ENCODE peak calls at places on chromosomes 6 and 20, in four cellular contexts. C, G, K and U are unnamed samples.

GRCh38 chr6:43355862-43356590 is 13.4 kb downstream of the ZNF318 start:
- DNase-seq in G (no peak), C (no peak), K (no peak), U (no peak)

GRCh38 chr6:168815229-168815628 is 374.2 kb downstream of the SMOC2 start:
- DNase-seq in G (no peak), K (no peak), C (no peak), U (no peak)

GRCh38 chr6:20948531-20948930 is 414.3 kb downstream of the CDKAL1 start:
- DNase-seq in C (no peak), G (no peak), K (no peak), U (no peak)

GRCh38 chr20:1160991-1161390 is 23.8 kb downstream of the TMEM74B start:
- DNase-seq in K (no peak), G (no peak), C (no peak), U (no peak)

GRCh38 chr20:50575869-50576720 is 65.9 kb downstream of the PTPN1 start:
- DNase-seq in G (peak), C (peak), K (no peak), U (peak)

GRCh38 chr6:144335914-144336313 is 50.8 kb downstream of the UTRN start:
- DNase-seq in G (no peak), K (no peak), C (no peak), U (peak)

GRCh38 chr20:2387180-2387577 is 6.5 kb downstream of the TGM6 start:
- DNase-seq in C (no peak), G (no peak), K (no peak), U (peak)

GRCh38 chr20:36311854-36312723 is 6.0 kb downstream of the DLGAP4 start:
- DNase-seq in G (no peak), K (peak), C (no peak), U (no peak)

GRCh38 chr6:11363881-11364576 is 131.6 kb upstream of the NEDD9 start:
- DNase-seq in K (no peak), G (no peak), C (no peak), U (peak)

GRCh38 chr6:155187994-155188706 is 75.7 kb upstream of the CLDN20 start:
- DNase-seq in C (no peak), G (no peak), K (no peak), U (no peak)

GRCh38 chr6:106916891-106917290 is 57.6 kb downstream of the CD24 start:
- DNase-seq in K (no peak), C (no peak), G (no peak), U (no peak)

GRCh38 chr6:39214846-39215639 is 14.2 kb downstream of the KCNK5 start:
- DNase-seq in C (no peak), G (no peak), K (no peak), U (no peak)

GRCh38 chr20:58890454-58891075 is 38.0 kb downstream of the GNAS start:
- DNase-seq in C (peak), K (peak), G (peak), U (peak)

GRCh38 chr6:41779336-41779735 is 364 bp downstream of the FRS3 start:
- DNase-seq in C (no peak), G (no peak), K (no peak), U (no peak)

GRCh38 chr6:28371706-28372451 is 22.1 kb downstream of the ZKSCAN3 start:
- DNase-seq in C (no peak), G (no peak), K (no peak), U (no peak)

GRCh38 chr20:3354247-3354646 is 53.2 kb downstream of the DNAAF9 start:
- DNase-seq in K (no peak), G (no peak), C (no peak), U (no peak)

GRCh38 chr20:59515013-59515905 is 89.1 kb upstream of the PHACTR3 start:
- DNase-seq in C (peak), G (peak), K (peak), U (no peak)

GRCh38 chr6:906920-907319 is 214.0 kb upstream of the EXOC2 start:
- DNase-seq in K (no peak), G (no peak), C (no peak), U (no peak)

GRCh38 chr6:38876470-38876869 is 161.4 kb downstream of the DNAH8 start:
- DNase-seq in K (no peak), C (peak), G (no peak), U (no peak)

GRCh38 chr20:62646851-62647520 is 4.7 kb downstream of the SLCO4A1 start:
- DNase-seq in K (no peak), G (no peak), C (no peak), U (no peak)

GRCh38 chr6:116405147-116405546 is 34.4 kb downstream of the DSE start:
- DNase-seq in C (no peak), G (no peak), K (no peak), U (peak)

GRCh38 chr20:53298260-53298659 is 295.4 kb downstream of the ZNF217 start:
- DNase-seq in K (no peak), C (no peak), G (no peak), U (no peak)

GRCh38 chr20:30485331-30486102 is 771.9 kb upstream of the DEFB115 start:
- DNase-seq in G (no peak), K (no peak), C (no peak), U (no peak)